ENCODE peak calls at places on chromosome 2, in nine cellular contexts. T, E, N, M, O, P, K, V and G are unnamed samples. For H3K4me1, the result is how much of the 10 kb centered on the place peaks cover.

GRCh38 chr2:135664623-135665068 is 77.0 kb upstream of the UBXN4 start:
- DNase-seq in T (no peak), E (no peak), N (no peak), M (no peak), O (peak), P (no peak), K (peak), V (peak), G (no peak)

GRCh38 chr2:170525566-170525900 is 189.6 kb upstream of the SP5 start:
- DNase-seq in T (peak), E (no peak), N (peak), M (no peak), O (peak), P (peak), K (peak), V (peak), G (no peak)

GRCh38 chr2:65316072-65316471 is 88.4 kb downstream of the ACTR2 start:
- DNase-seq in T (no peak), E (no peak), N (no peak), M (no peak), O (peak), P (no peak), K (peak), V (peak), G (no peak)

GRCh38 chr2:26581266-26581990 is 59.7 kb downstream of the CIB4 start:
- DNase-seq in T (no peak), E (no peak), N (no peak), M (no peak), O (no peak), P (no peak), K (no peak), V (no peak), G (no peak)

GRCh38 chr2:159773876-159774275 is 24.1 kb downstream of the CD302 start:
- DNase-seq in T (no peak), E (no peak), N (no peak), M (no peak), O (no peak), P (no peak), K (peak), V (no peak), G (no peak)

GRCh38 chr2:55917713-55918390 is 5.7 kb downstream of the EFEMP1 start:
- DNase-seq in T (no peak), E (no peak), N (no peak), M (no peak), O (no peak), P (no peak), K (no peak), V (no peak), G (no peak)

GRCh38 chr2:68362069-68362468 is 3.0 kb upstream of the PLEK start:
- DNase-seq in T (peak), E (peak), N (peak), M (peak), O (peak), P (peak), K (peak), V (peak), G (peak)

GRCh38 chr2:150578481-150578880 is 91.0 kb upstream of the RND3 start:
- DNase-seq in T (no peak), E (no peak), N (no peak), M (no peak), O (no peak), P (no peak), K (no peak), V (no peak), G (no peak)

GRCh38 chr2:235234711-235235110 is 259.1 kb upstream of the AGAP1 start:
- DNase-seq in T (no peak), E (no peak), N (no peak), M (no peak), O (peak), P (no peak), K (peak), V (no peak), G (no peak)

GRCh38 chr2:158407031-158407430 is 49.5 kb downstream of the CCDC148 start:
- DNase-seq in T (no peak), E (no peak), N (no peak), M (no peak), O (no peak), P (no peak), K (no peak), V (no peak), G (no peak)

GRCh38 chr2:128628206-128628605 is 309.5 kb upstream of the HS6ST1 start:
- DNase-seq in T (no peak), E (no peak), N (no peak), M (no peak), O (no peak), P (no peak), K (no peak), V (no peak), G (no peak)

GRCh38 chr2:74008761-74009395 is 24.2 kb downstream of the TET3 start:
- DNase-seq in T (no peak), E (peak), N (no peak), M (no peak), O (no peak), P (no peak), K (no peak), V (no peak), G (no peak)

GRCh38 chr2:217903859-217904613 is 98.8 kb downstream of the TNS1 start:
- DNase-seq in T (peak), E (no peak), N (no peak), M (no peak), O (no peak), P (peak), K (peak), V (no peak), G (no peak)

GRCh38 chr2:240121675-240122074 is 14.4 kb downstream of the COPS9 start:
- DNase-seq in T (no peak), E (no peak), N (no peak), M (no peak), O (no peak), P (no peak), K (no peak), V (no peak), G (no peak)

GRCh38 chr2:72143441-72144356 is 4.0 kb downstream of the CYP26B1 start:
- DNase-seq in T (no peak), E (no peak), N (no peak), M (no peak), O (no peak), P (no peak), K (no peak), V (no peak), G (no peak)

GRCh38 chr2:30226144-30227032 is 4.9 kb upstream of the LBH start:
- DNase-seq in T (no peak), E (no peak), N (no peak), M (no peak), O (no peak), P (no peak), K (peak), V (no peak), G (no peak)

GRCh38 chr2:30942430-30942829 is 135.2 kb upstream of the CAPN13 start:
- DNase-seq in T (no peak), E (no peak), N (no peak), M (no peak), O (no peak), P (no peak), K (no peak), V (no peak), G (no peak)

GRCh38 chr2:115558725-115559124 is 1116.3 kb downstream of the DPP10 start:
- DNase-seq in T (no peak), E (no peak), N (no peak), M (no peak), O (no peak), P (no peak), K (no peak), V (no peak), G (no peak)

GRCh38 chr2:210034087-210034683 is 31.7 kb downstream of the RPE start:
- DNase-seq in T (no peak), E (no peak), N (no peak), M (no peak), O (no peak), P (no peak), K (no peak), V (no peak), G (no peak)

GRCh38 chr2:145691659-145692058 is 1171.7 kb upstream of the ZEB2 start:
- DNase-seq in T (no peak), E (no peak), N (no peak), M (no peak), O (no peak), P (no peak), K (no peak), V (no peak), G (no peak)

GRCh38 chr2:109533823-109534222 is 79.9 kb downstream of the SEPTIN10 start:
- DNase-seq in T (no peak), E (no peak), N (no peak), M (no peak), O (no peak), P (no peak), K (no peak), V (no peak), G (no peak)

GRCh38 chr2:165803123-165803760 is 9.2 kb upstream of the GALNT3 start:
- DNase-seq in T (peak), E (no peak), N (no peak), M (no peak), O (peak), P (no peak), K (peak), V (peak), G (no peak)

GRCh38 chr2:37920570-37920969 is 4.5 kb upstream of the RMDN2 start:
- DNase-seq in T (no peak), E (no peak), N (no peak), M (no peak), O (peak), P (peak), K (peak), V (no peak), G (no peak)

GRCh38 chr2:174878537-174879147 is 114.4 kb upstream of the CHRNA1 start:
- DNase-seq in T (peak), E (no peak), N (peak), M (no peak), O (peak), P (no peak), K (peak), V (peak), G (no peak)

GRCh38 chr2:120708944-120709607 is 26.6 kb upstream of the GLI2 start:
- DNase-seq in T (no peak), E (no peak), N (no peak), M (no peak), O (peak), P (no peak), K (no peak), V (no peak), G (no peak)

GRCh38 chr2:45715601-45716379 is 64.3 kb downstream of the PRKCE start:
- DNase-seq in T (no peak), E (no peak), N (no peak), M (no peak), O (no peak), P (no peak), K (no peak), V (no peak), G (no peak)

GRCh38 chr2:60586081-60586480 is 32.6 kb upstream of the BCL11A start:
- DNase-seq in T (no peak), E (no peak), N (no peak), M (no peak), O (no peak), P (no peak), K (no peak), V (peak), G (no peak)

GRCh38 chr2:196514641-196515040 is 124.9 kb upstream of the CCDC150 start:
- DNase-seq in T (no peak), E (no peak), N (no peak), M (no peak), O (no peak), P (no peak), K (no peak), V (no peak), G (no peak)

GRCh38 chr2:111704246-111704645 is 179.7 kb downstream of the ANAPC1 start:
- DNase-seq in T (peak), E (no peak), N (peak), M (no peak), O (peak), P (peak), K (peak), V (peak), G (no peak)

GRCh38 chr2:237297421-237298155 is 116.4 kb downstream of the COL6A3 start:
- DNase-seq in T (no peak), E (no peak), N (no peak), M (no peak), O (no peak), P (peak), K (peak), V (no peak), G (no peak)
- H3K4me1 ChIP-seq in T (under half), E (under half), N (under half), M (under half), O (under half), P (under half), K (under half), V (under half), G (under half)

DNA sequence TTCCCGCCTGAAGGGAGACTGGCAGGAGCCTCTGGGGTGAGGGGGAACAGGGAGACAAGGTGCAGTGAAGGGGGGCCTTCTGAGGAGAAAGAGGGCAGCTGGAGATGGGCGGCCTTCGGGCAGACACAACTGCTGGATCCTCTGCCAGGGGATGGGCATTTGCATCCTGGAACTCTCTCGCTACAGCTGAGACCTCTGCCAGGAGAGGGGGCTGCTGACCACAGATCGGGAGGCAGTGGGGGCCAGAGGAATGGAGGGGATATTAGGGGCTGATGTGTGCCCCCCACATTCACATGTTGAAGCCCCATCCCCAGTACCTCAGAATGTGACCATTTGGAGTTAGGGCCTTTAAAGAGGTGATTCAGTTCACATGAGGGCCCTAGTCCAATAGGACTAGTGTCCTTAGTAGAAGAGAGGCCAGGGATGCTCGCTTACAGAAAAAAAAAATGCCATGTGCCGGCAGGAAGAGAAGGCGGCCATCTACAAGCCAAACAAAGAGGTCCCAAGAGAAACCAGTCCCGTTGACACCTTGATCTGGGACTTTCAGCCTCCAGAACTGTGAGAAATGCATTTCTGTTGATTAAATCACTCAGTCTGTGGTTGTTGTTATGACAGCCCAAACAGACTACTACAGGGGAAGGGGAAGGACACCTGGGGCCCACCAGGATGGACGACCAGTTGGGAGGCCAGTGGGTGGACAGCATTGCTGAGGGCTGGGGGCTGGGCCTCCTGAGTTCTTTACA is 50.0 kb downstream of the TRABD2A start:
- DNase-seq in T (no peak), E (no peak), N (no peak), M (no peak), O (no peak), P (no peak), K (no peak), V (no peak), G (no peak)
- H2AFZ ChIP-seq in T (no peak), E (peak), N (no peak), M (no peak), O (no peak), P (no peak), K (no peak), V (no peak), G (no peak)

GRCh38 chr2:191318037-191318728 is 73.0 kb downstream of the MYO1B start:
- DNase-seq in T (no peak), E (no peak), N (no peak), M (no peak), O (no peak), P (no peak), K (peak), V (no peak), G (no peak)

GRCh38 chr2:191312662-191313061 is 67.5 kb downstream of the MYO1B start:
- DNase-seq in T (no peak), E (no peak), N (no peak), M (no peak), O (no peak), P (no peak), K (no peak), V (peak), G (no peak)

GRCh38 chr2:191314697-191315364 is 69.6 kb downstream of the MYO1B start:
- DNase-seq in T (no peak), E (no peak), N (no peak), M (no peak), O (no peak), P (no peak), K (no peak), V (no peak), G (no peak)

GRCh38 chr2:191316246-191316645 is 71.0 kb downstream of the MYO1B start:
- DNase-seq in T (no peak), E (no peak), N (no peak), M (no peak), O (no peak), P (no peak), K (peak), V (no peak), G (no peak)

GRCh38 chr2:191315365-191315752 is 70.2 kb downstream of the MYO1B start:
- DNase-seq in T (no peak), E (no peak), N (no peak), M (no peak), O (no peak), P (no peak), K (no peak), V (no peak), G (no peak)
- H3K4me1 ChIP-seq in T (under half), E (under half), N (under half), M (under half), O (under half), P (under half), K (under half), V (half or more), G (under half)

GRCh38 chr2:16216555-16216938 is 276.2 kb downstream of the MYCN start:
- DNase-seq in T (no peak), E (no peak), N (no peak), M (no peak), O (no peak), P (no peak), K (no peak), V (no peak), G (no peak)
- H2AFZ ChIP-seq in T (no peak), E (peak), N (no peak), M (no peak), O (no peak), P (no peak), K (no peak), V (no peak), G (no peak)

GRCh38 chr2:66571873-66572272 is 136.9 kb downstream of the MEIS1 start:
- DNase-seq in T (no peak), E (no peak), N (no peak), M (no peak), O (no peak), P (no peak), K (peak), V (no peak), G (peak)
- H3K4me1 ChIP-seq in T (under half), E (under half), N (under half), M (under half), O (under half), P (under half), K (under half), V (under half), G (half or more)